ENCODE peak calls at places on chromosomes 6 and 20, in nine cellular contexts. V is astrocyte; Q is esophagus muscularis mucosa; B is naive thymus-derived CD4-positive, alpha-beta T cell; T is adipocyte; E is CD8-positive, alpha-beta memory T cell; M is lung; I is psoas muscle; H is CD8-positive, alpha-beta T cell. X is an unnamed sample.

GRCh38 chr6:5667737-5668136 is 339.0 kb downstream of the NRN1 start:
- DNase-seq in V (no peak), I (no peak), Q (no peak), B (no peak), H (no peak), M (no peak), E (no peak), T (no peak), X (no peak)

GRCh38 chr6:137272403-137272802 is 53.2 kb upstream of the IFNGR1 start:
- DNase-seq in B (no peak), H (no peak), E (no peak), T (peak; percentile 42), V (no peak), M (no peak), I (no peak), Q (no peak), X (no peak)

GRCh38 chr6:109291893-109292292 is 90.4 kb downstream of the CD164 start:
- DNase-seq in Q (no peak), H (no peak), M (no peak), T (no peak), B (no peak), V (no peak), E (no peak), I (no peak), X (no peak)

GRCh38 chr6:111357680-111358079 is 125.3 kb downstream of the REV3L start:
- DNase-seq in V (peak; percentile 47), T (peak; percentile 24), E (no peak), M (no peak), H (no peak), Q (no peak), B (no peak), I (no peak), X (no peak)

GRCh38 chr6:105603779-105604592 is 201.1 kb upstream of the PREP start:
- DNase-seq in H (no peak), T (peak; percentile 31), B (no peak), V (no peak), M (no peak), E (no peak), Q (no peak), I (no peak), X (no peak)

GRCh38 chr20:50224052-50224451 is 33.4 kb downstream of the CEBPB start:
- DNase-seq in I (no peak), E (no peak), V (no peak), Q (no peak), B (no peak), T (no peak), H (no peak), M (no peak), X (no peak)

GRCh38 chr6:162140453-162140852 is 587.1 kb downstream of the PRKN start:
- DNase-seq in I (no peak), Q (no peak), B (no peak), H (no peak), V (no peak), E (no peak), T (no peak), M (no peak), X (no peak)

GRCh38 chr20:22768779-22769178 is 184.4 kb upstream of the FOXA2 start:
- DNase-seq in T (peak; percentile 56), E (no peak), Q (no peak), M (no peak), B (no peak), H (no peak), V (no peak), I (no peak), X (no peak)

GRCh38 chr6:42030585-42031506 is 19.5 kb upstream of the TAF8 start:
- DNase-seq in M (peak; percentile 58), E (no peak), H (no peak), I (peak; percentile 64), B (no peak), V (no peak), T (no peak), Q (no peak), X (peak; percentile 50)

GRCh38 chr6:1878330-1878729 is 268.6 kb downstream of the FOXC1 start:
- DNase-seq in I (no peak), V (no peak), Q (no peak), T (no peak), B (no peak), H (no peak), E (no peak), M (no peak), X (no peak)

GRCh38 chr20:41179961-41180360 is 42.6 kb downstream of the PLCG1 start:
- DNase-seq in M (no peak), T (no peak), I (no peak), H (no peak), Q (no peak), E (no peak), V (no peak), B (no peak), X (no peak)

GRCh38 chr6:99521557-99522286 is 6.5 kb upstream of the USP45 start:
- DNase-seq in M (peak; percentile 35), E (no peak), Q (no peak), I (no peak), H (no peak), B (no peak), T (peak; percentile 79), V (peak; percentile 43), X (no peak)

GRCh38 chr6:137690721-137691120 is 176.3 kb upstream of the TNFAIP3 start:
- DNase-seq in I (no peak), Q (no peak), V (no peak), T (no peak), E (no peak), H (no peak), M (no peak), B (no peak), X (peak; percentile 72)

GRCh38 chr6:35686441-35686840 is 2.3 kb downstream of the FKBP5 start:
- DNase-seq in Q (no peak), T (no peak), E (no peak), V (no peak), H (no peak), B (no peak), I (no peak), M (no peak), X (peak; percentile 38)

GRCh38 chr6:74018825-74019224 is 322.8 kb downstream of the CD109 start:
- DNase-seq in H (no peak), E (no peak), V (no peak), I (peak; percentile 23), T (no peak), M (no peak), B (no peak), Q (no peak), X (no peak)

GRCh38 chr20:63974402-63975200 is 4.8 kb downstream of the SAMD10 start:
- DNase-seq in Q (no peak), E (no peak), B (no peak), M (peak; percentile 42), V (no peak), T (no peak), I (no peak), H (no peak), X (no peak)

DNA sequence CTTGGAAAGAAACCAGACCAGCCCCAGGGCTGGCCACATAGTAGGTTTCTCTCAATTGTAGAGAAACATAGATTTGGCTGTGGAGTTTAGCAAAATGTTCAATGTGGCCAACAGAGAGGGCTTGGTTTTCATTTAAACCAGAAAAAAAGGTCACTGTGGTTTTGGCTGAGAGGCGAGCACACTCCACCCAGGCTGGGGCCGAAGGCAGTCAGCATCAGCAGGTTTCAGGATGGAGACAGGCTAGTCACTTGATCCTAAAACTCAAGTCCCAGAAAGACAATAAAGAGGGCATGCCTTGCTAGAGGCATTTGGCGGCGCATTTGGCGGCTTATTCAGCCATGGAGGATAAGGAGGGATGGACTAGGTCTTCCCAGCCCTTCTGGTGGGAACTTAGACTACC is 73.1 kb downstream of the PRND start:
- DNase-seq in Q (no peak), M (no peak), B (no peak), I (no peak), H (no peak), V (no peak), T (peak; percentile 35), E (no peak), X (no peak)
- H3K36me3 ChIP-seq in Q (peaks cover 43% of the 10 kb centered on the region), M (peaks cover 30% of the 10 kb centered on the region), B (peaks cover 19% of the 10 kb centered on the region), I (no peaks in the 10 kb centered on the region), H (peaks cover 62% of the 10 kb centered on the region), V (no peaks in the 10 kb centered on the region), T (no peaks in the 10 kb centered on the region), E (peaks cover 61% of the 10 kb centered on the region), X (no peaks in the 10 kb centered on the region)

DNA sequence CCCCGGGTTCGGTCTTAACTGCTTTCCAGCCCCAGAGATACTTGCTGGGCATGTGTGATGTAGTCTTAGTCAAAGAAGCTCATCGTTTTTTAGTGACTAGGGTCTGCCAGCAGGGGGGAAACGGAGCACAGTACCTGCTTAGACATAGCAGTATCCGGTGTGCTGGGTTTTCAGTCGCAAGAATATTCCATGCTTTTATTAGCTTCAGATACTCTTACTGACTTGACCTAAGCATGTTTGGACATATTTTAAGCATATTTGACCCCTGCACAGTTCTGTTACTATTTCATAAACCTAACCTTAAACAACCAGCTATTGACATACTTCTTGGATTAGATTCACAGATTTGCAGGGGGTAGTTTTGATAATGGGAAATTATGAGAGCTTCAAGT is 3.0 kb downstream of the E2F3 start:
- DNase-seq in B (peak; percentile 27), E (peak; percentile 50), Q (no peak), H (peak; percentile 75), I (no peak), T (peak; percentile 79), M (no peak), V (peak; percentile 64), X (peak; percentile 54)
- H3K4me1 ChIP-seq in B (peaks cover 10% of the 10 kb centered on the region), E (peaks cover 51% of the 10 kb centered on the region), Q (peaks cover 2% of the 10 kb centered on the region), H (peaks cover 31% of the 10 kb centered on the region), I (peaks cover 19% of the 10 kb centered on the region), T (peaks cover 10% of the 10 kb centered on the region), M (peaks cover 4% of the 10 kb centered on the region), V (peaks cover 6% of the 10 kb centered on the region), X (peaks cover 2% of the 10 kb centered on the region)

GRCh38 chr20:51541189-51542032 is 1.1 kb downstream of the NFATC2 start:
- DNase-seq in T (peak; percentile 19), H (peak; percentile 81), V (peak; percentile 49), M (peak; percentile 58), E (peak; percentile 81), I (peak; percentile 80), B (peak; percentile 46), Q (peak; percentile 94), X (peak; percentile 86)
- H3K27me3 ChIP-seq in T (peaks cover 40% of the 10 kb centered on the region), H (no peaks in the 10 kb centered on the region), V (no peaks in the 10 kb centered on the region), M (no peaks in the 10 kb centered on the region), E (no peaks in the 10 kb centered on the region), I (no peaks in the 10 kb centered on the region), B (no peaks in the 10 kb centered on the region), Q (no peaks in the 10 kb centered on the region), X (no peaks in the 10 kb centered on the region)

GRCh38 chr6:165484178-165484889 is 174.9 kb upstream of the C6orf118 start:
- DNase-seq in E (no peak), I (no peak), H (no peak), V (no peak), Q (no peak), B (no peak), M (no peak), T (no peak), X (no peak)

GRCh38 chr6:165486183-165487137 is 176.6 kb downstream of the PDE10A start:
- DNase-seq in T (no peak), B (no peak), V (no peak), Q (no peak), H (no peak), M (no peak), I (no peak), E (no peak), X (no peak)

GRCh38 chr6:165478581-165478980 is 169.2 kb upstream of the C6orf118 start:
- DNase-seq in I (no peak), V (no peak), B (no peak), T (no peak), Q (no peak), M (no peak), E (no peak), H (no peak), X (no peak)

DNA sequence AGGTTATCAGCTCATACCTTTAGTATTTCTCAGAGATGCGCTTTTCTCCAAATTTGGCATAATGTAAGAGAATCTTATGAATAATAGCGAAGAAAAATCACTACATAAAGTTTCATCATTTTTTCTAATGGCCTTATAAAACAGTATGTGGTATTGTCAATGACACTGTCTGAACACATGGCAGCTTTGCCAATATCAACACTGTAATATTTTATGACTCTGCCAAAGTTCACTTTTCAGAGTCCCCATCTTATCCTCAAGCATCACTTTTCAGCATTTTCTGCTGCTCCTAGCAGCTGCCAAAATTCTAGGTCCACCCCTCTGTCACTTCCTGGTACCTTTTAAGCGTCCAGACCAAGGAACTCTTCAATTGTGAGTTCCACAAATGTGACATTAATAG is 171.5 kb upstream of the C6orf118 start:
- DNase-seq in E (no peak), Q (no peak), B (no peak), M (no peak), I (no peak), T (no peak), V (no peak), H (no peak), X (peak; percentile 4)
- H3K36me3 ChIP-seq in E (no peaks in the 10 kb centered on the region), Q (no peaks in the 10 kb centered on the region), B (no peaks in the 10 kb centered on the region), M (no peaks in the 10 kb centered on the region), I (no peaks in the 10 kb centered on the region), T (no peaks in the 10 kb centered on the region), V (no peaks in the 10 kb centered on the region), H (no peaks in the 10 kb centered on the region), X (no peaks in the 10 kb centered on the region)